ENCODE peak calls at places on chromosomes 7 and 10, in eight cellular contexts. M is heart left ventricle, T is brain microvascular endothelial cell, W is neural progenitor cell, N is PC-9, L is suprapubic skin, A is GM12878, C is mucosa of descending colon. D is an unnamed sample.

GRCh38 chr10:69802424-69803161 is 887 bp downstream of the COL13A1 start:
- DNase-seq in W (peak; percentile 82), T (peak; percentile 52), C (peak; percentile 24), N (peak; percentile 39), A (no peak), M (no peak), L (no peak), D (no peak)

GRCh38 chr7:158957921-158958471 is 101.6 kb downstream of the DYNC2I1 start:
- DNase-seq in T (no peak), M (no peak), A (no peak), N (peak; percentile 85), W (no peak), C (peak; percentile 89), L (peak; percentile 85), D (no peak)

GRCh38 chr10:12943425-12943824 is 58.1 kb downstream of the CCDC3 start:
- DNase-seq in C (no peak), L (no peak), A (no peak), T (no peak), M (no peak), N (no peak), W (no peak), D (no peak)

GRCh38 chr10:84715911-84716310 is 387.5 kb downstream of the CCSER2 start:
- DNase-seq in A (no peak), N (no peak), M (no peak), W (peak; percentile 81), C (peak; percentile 35), L (no peak), T (peak; percentile 40), D (no peak)

GRCh38 chr10:132859084-132859855 is 73.3 kb upstream of the NKX6-2 start:
- DNase-seq in N (no peak), W (no peak), C (no peak), A (no peak), T (no peak), L (peak; percentile 30), M (no peak), D (peak; percentile 27)

GRCh38 chr7:159092701-159093121 is 52.0 kb downstream of the VIPR2 start:
- DNase-seq in C (no peak), A (no peak), M (no peak), N (no peak), W (no peak), T (no peak), L (peak; percentile 20), D (peak; percentile 30)

GRCh38 chr10:29007748-29008610 is 280.9 kb upstream of the LYZL1 start:
- DNase-seq in A (no peak), C (no peak), W (no peak), N (no peak), L (no peak), M (no peak), T (peak; percentile 60), D (no peak)

GRCh38 chr7:3464900-3465622 is 164.0 kb downstream of the SDK1 start:
- DNase-seq in W (no peak), N (no peak), T (no peak), C (no peak), L (no peak), M (no peak), A (no peak), D (no peak)

GRCh38 chr7:29921404-29922010 is 68.1 kb downstream of the SCRN1 start:
- DNase-seq in N (peak; percentile 56), C (peak; percentile 61), W (peak; percentile 75), L (no peak), A (peak; percentile 11), M (no peak), T (peak; percentile 52), D (no peak)

GRCh38 chr10:126252884-126253612 is 135.2 kb downstream of the ADAM12 start:
- DNase-seq in L (no peak), M (no peak), W (no peak), C (peak; percentile 17), T (peak; percentile 97), A (no peak), N (peak; percentile 42), D (no peak)

GRCh38 chr10:126250527-126251310 is 137.6 kb downstream of the ADAM12 start:
- DNase-seq in W (no peak), A (no peak), L (no peak), M (no peak), C (no peak), N (no peak), T (no peak), D (no peak)

GRCh38 chr10:126251778-126252407 is 136.4 kb downstream of the ADAM12 start:
- DNase-seq in W (no peak), M (no peak), A (no peak), C (no peak), T (no peak), L (no peak), N (no peak), D (no peak)

GRCh38 chr10:126247454-126247975 is 140.8 kb downstream of the ADAM12 start:
- DNase-seq in W (no peak), T (peak; percentile 100), M (no peak), L (peak; percentile 88), A (no peak), C (peak; percentile 28), N (peak; percentile 64), D (peak; percentile 83)

DNA sequence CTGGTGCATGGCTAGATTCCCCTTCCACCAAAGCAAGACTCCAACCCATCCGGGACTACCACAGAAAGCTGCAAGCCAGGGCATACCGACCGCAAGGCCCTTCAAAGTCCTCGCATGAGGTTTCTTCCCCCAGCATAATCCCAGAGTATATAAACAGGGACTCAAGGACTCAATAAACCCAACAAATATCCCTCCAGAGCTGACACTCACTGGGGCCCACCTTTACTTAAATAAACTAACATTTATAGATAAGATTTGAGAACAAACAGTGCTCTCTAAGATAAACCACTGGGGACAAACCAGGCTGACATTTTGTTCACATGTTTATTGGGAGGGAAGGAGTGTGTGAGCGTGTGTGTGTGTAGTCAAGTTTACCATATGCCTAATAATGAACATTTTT is 138.2 kb downstream of the ADAM12 start:
- DNase-seq in L (no peak), W (no peak), A (no peak), T (no peak), N (no peak), C (no peak), M (no peak), D (no peak)
- TF ChIP-seq CTCF in L (no peak), W (no peak), A (no peak), T (no peak), N (no peak), C (no peak), M (no peak), D (no peak)

GRCh38 chr7:99623702-99624447 is 7.1 kb downstream of the ZSCAN25 start:
- DNase-seq in C (no peak), A (no peak), N (no peak), M (no peak), W (no peak), T (no peak), L (no peak), D (no peak)
- H3K36me3 ChIP-seq in C (peaks cover 8% of the 10 kb centered on the region), A (peaks cover 26% of the 10 kb centered on the region), N (peaks cover 44% of the 10 kb centered on the region), M (peaks cover 100% of the 10 kb centered on the region), W (peaks cover 12% of the 10 kb centered on the region), T (peaks cover 80% of the 10 kb centered on the region), L (peaks cover 100% of the 10 kb centered on the region), D (peaks cover 97% of the 10 kb centered on the region)

DNA sequence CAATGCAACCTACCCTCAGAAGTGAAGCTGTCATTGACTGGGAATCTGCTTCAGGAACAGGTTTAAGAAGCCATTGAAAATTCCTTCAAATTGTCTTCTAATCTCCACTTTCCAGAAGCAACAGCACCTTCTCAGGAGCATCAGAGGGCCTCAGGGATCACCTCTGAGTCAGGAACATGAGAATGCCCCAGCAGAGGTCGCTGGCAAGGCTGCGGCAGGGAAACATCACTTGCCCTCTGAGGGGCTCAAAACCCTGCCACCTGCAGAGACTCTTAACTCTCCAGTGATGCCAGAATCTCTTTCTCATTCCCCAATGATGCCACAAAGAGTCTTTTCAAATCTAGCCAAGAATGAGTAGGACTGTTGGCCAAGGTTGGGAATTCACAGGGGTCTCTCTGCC is 5.9 kb upstream of the MAPK8 start:
- DNase-seq in T (no peak), W (no peak), M (no peak), C (no peak), L (no peak), N (no peak), A (no peak), D (no peak)
- TF ChIP-seq CTCF in T (no peak), W (no peak), M (no peak), C (no peak), L (no peak), N (no peak), A (no peak), D (no peak)

GRCh38 chr7:73518470-73518869 is 3.6 kb downstream of the BAZ1B start:
- DNase-seq in C (no peak), T (no peak), M (no peak), A (no peak), L (no peak), W (no peak), N (no peak), D (peak; percentile 10)
- H3K36me3 ChIP-seq in C (no peaks in the 10 kb centered on the region), T (peaks cover 4% of the 10 kb centered on the region), M (peaks cover 39% of the 10 kb centered on the region), A (peaks cover 7% of the 10 kb centered on the region), L (peaks cover 16% of the 10 kb centered on the region), W (peaks cover 15% of the 10 kb centered on the region), N (peaks cover 24% of the 10 kb centered on the region), D (peaks cover 73% of the 10 kb centered on the region)